ENCODE peak calls at places on chromosomes 16 and 17, in nine cellular contexts. One of them, this sample, is unnamed.

GRCh38 chr17:9146064-9146463 is 124.8 kb downstream of the NTN1 start:
- DNase-seq in amygdala: no peak
- DNase-seq in caudate nucleus: no peak
- DNase-seq in activated CD8-positive, alpha-beta memory T cell treated with anti-CD3 and anti-CD28 coated beads, Interleukin-2, amount 50 U/mL, for 4 hours: no peak
- DNase-seq in skeletal muscle cell: no peak
- DNase-seq in stimulated activated CD8-positive, alpha-beta memory T cell treated with anti-CD3 and anti-CD28 coated beads, Interleukin-7, amount 100 ng/mL, for 1 hour: no peak
- DNase-seq in GM19239: no peak
- DNase-seq in HFFc6: no peak
- DNase-seq in dermis microvascular lymphatic vessel endothelial cell: no peak
- DNase-seq in this sample: no peak

GRCh38 chr17:63086483-63087185 is 120.6 kb downstream of the TANC2 start:
- DNase-seq in stimulated activated CD8-positive, alpha-beta memory T cell treated with anti-CD3 and anti-CD28 coated beads, Interleukin-7, amount 100 ng/mL, for 1 hour: no peak
- DNase-seq in HFFc6: no peak
- DNase-seq in dermis microvascular lymphatic vessel endothelial cell: no peak
- DNase-seq in caudate nucleus: no peak
- DNase-seq in skeletal muscle cell: no peak
- DNase-seq in activated CD8-positive, alpha-beta memory T cell treated with anti-CD3 and anti-CD28 coated beads, Interleukin-2, amount 50 U/mL, for 4 hours: no peak
- DNase-seq in amygdala: no peak
- DNase-seq in GM19239: no peak
- DNase-seq in this sample: no peak

GRCh38 chr16:25235991-25236390 is 19.2 kb downstream of the AQP8 start:
- DNase-seq in activated CD8-positive, alpha-beta memory T cell treated with anti-CD3 and anti-CD28 coated beads, Interleukin-2, amount 50 U/mL, for 4 hours: no peak
- DNase-seq in skeletal muscle cell: peak; percentile 8
- DNase-seq in HFFc6: peak; percentile 10
- DNase-seq in stimulated activated CD8-positive, alpha-beta memory T cell treated with anti-CD3 and anti-CD28 coated beads, Interleukin-7, amount 100 ng/mL, for 1 hour: no peak
- DNase-seq in amygdala: no peak
- DNase-seq in dermis microvascular lymphatic vessel endothelial cell: no peak
- DNase-seq in GM19239: no peak
- DNase-seq in caudate nucleus: no peak
- DNase-seq in this sample: no peak

GRCh38 chr16:80862153-80862552 is 57.8 kb upstream of the CDYL2 start:
- DNase-seq in dermis microvascular lymphatic vessel endothelial cell: no peak
- DNase-seq in activated CD8-positive, alpha-beta memory T cell treated with anti-CD3 and anti-CD28 coated beads, Interleukin-2, amount 50 U/mL, for 4 hours: no peak
- DNase-seq in skeletal muscle cell: no peak
- DNase-seq in amygdala: no peak
- DNase-seq in GM19239: no peak
- DNase-seq in HFFc6: no peak
- DNase-seq in caudate nucleus: no peak
- DNase-seq in stimulated activated CD8-positive, alpha-beta memory T cell treated with anti-CD3 and anti-CD28 coated beads, Interleukin-7, amount 100 ng/mL, for 1 hour: no peak
- DNase-seq in this sample: no peak

GRCh38 chr16:56353054-56353921 is 72.1 kb downstream of the AMFR start:
- DNase-seq in dermis microvascular lymphatic vessel endothelial cell: no peak
- DNase-seq in caudate nucleus: no peak
- DNase-seq in activated CD8-positive, alpha-beta memory T cell treated with anti-CD3 and anti-CD28 coated beads, Interleukin-2, amount 50 U/mL, for 4 hours: peak; percentile 10
- DNase-seq in skeletal muscle cell: no peak
- DNase-seq in GM19239: no peak
- DNase-seq in HFFc6: no peak
- DNase-seq in amygdala: no peak
- DNase-seq in stimulated activated CD8-positive, alpha-beta memory T cell treated with anti-CD3 and anti-CD28 coated beads, Interleukin-7, amount 100 ng/mL, for 1 hour: no peak
- DNase-seq in this sample: no peak

GRCh38 chr17:39018267-39019134 is 51.3 kb upstream of the FBXO47 start:
- DNase-seq in caudate nucleus: no peak
- DNase-seq in HFFc6: no peak
- DNase-seq in stimulated activated CD8-positive, alpha-beta memory T cell treated with anti-CD3 and anti-CD28 coated beads, Interleukin-7, amount 100 ng/mL, for 1 hour: no peak
- DNase-seq in dermis microvascular lymphatic vessel endothelial cell: peak; percentile 14
- DNase-seq in GM19239: no peak
- DNase-seq in skeletal muscle cell: no peak
- DNase-seq in amygdala: no peak
- DNase-seq in activated CD8-positive, alpha-beta memory T cell treated with anti-CD3 and anti-CD28 coated beads, Interleukin-2, amount 50 U/mL, for 4 hours: no peak
- DNase-seq in this sample: peak; percentile 30

GRCh38 chr17:48012151-48012520 is 25.5 kb downstream of the COPZ2 start:
- DNase-seq in caudate nucleus: no peak
- DNase-seq in activated CD8-positive, alpha-beta memory T cell treated with anti-CD3 and anti-CD28 coated beads, Interleukin-2, amount 50 U/mL, for 4 hours: peak; percentile 63
- DNase-seq in amygdala: peak; percentile 20
- DNase-seq in skeletal muscle cell: no peak
- DNase-seq in GM19239: peak; percentile 61
- DNase-seq in dermis microvascular lymphatic vessel endothelial cell: peak; percentile 31
- DNase-seq in stimulated activated CD8-positive, alpha-beta memory T cell treated with anti-CD3 and anti-CD28 coated beads, Interleukin-7, amount 100 ng/mL, for 1 hour: peak; percentile 38
- DNase-seq in HFFc6: no peak
- DNase-seq in this sample: peak; percentile 14

GRCh38 chr16:27382187-27382855 is 19.7 kb upstream of the IL21R start:
- DNase-seq in activated CD8-positive, alpha-beta memory T cell treated with anti-CD3 and anti-CD28 coated beads, Interleukin-2, amount 50 U/mL, for 4 hours: no peak
- DNase-seq in caudate nucleus: no peak
- DNase-seq in amygdala: no peak
- DNase-seq in GM19239: no peak
- DNase-seq in dermis microvascular lymphatic vessel endothelial cell: no peak
- DNase-seq in skeletal muscle cell: no peak
- DNase-seq in stimulated activated CD8-positive, alpha-beta memory T cell treated with anti-CD3 and anti-CD28 coated beads, Interleukin-7, amount 100 ng/mL, for 1 hour: no peak
- DNase-seq in HFFc6: no peak
- DNase-seq in this sample: no peak

GRCh38 chr16:50251375-50252081 is 14.8 kb upstream of the ADCY7 start:
- DNase-seq in caudate nucleus: no peak
- DNase-seq in activated CD8-positive, alpha-beta memory T cell treated with anti-CD3 and anti-CD28 coated beads, Interleukin-2, amount 50 U/mL, for 4 hours: no peak
- DNase-seq in amygdala: no peak
- DNase-seq in HFFc6: peak; percentile 92
- DNase-seq in GM19239: no peak
- DNase-seq in stimulated activated CD8-positive, alpha-beta memory T cell treated with anti-CD3 and anti-CD28 coated beads, Interleukin-7, amount 100 ng/mL, for 1 hour: no peak
- DNase-seq in skeletal muscle cell: peak; percentile 75
- DNase-seq in dermis microvascular lymphatic vessel endothelial cell: no peak
- DNase-seq in this sample: no peak

GRCh38 chr17:39939588-39940419 is 12.3 kb downstream of the LRRC3C start:
- DNase-seq in dermis microvascular lymphatic vessel endothelial cell: peak; percentile 33
- DNase-seq in GM19239: no peak
- DNase-seq in stimulated activated CD8-positive, alpha-beta memory T cell treated with anti-CD3 and anti-CD28 coated beads, Interleukin-7, amount 100 ng/mL, for 1 hour: no peak
- DNase-seq in activated CD8-positive, alpha-beta memory T cell treated with anti-CD3 and anti-CD28 coated beads, Interleukin-2, amount 50 U/mL, for 4 hours: no peak
- DNase-seq in HFFc6: peak; percentile 92
- DNase-seq in amygdala: no peak
- DNase-seq in skeletal muscle cell: peak; percentile 88
- DNase-seq in caudate nucleus: no peak
- DNase-seq in this sample: peak; percentile 31

GRCh38 chr16:79411805-79412204 is 188.7 kb downstream of the MAF start:
- DNase-seq in HFFc6: no peak
- DNase-seq in activated CD8-positive, alpha-beta memory T cell treated with anti-CD3 and anti-CD28 coated beads, Interleukin-2, amount 50 U/mL, for 4 hours: no peak
- DNase-seq in caudate nucleus: no peak
- DNase-seq in amygdala: no peak
- DNase-seq in dermis microvascular lymphatic vessel endothelial cell: no peak
- DNase-seq in skeletal muscle cell: no peak
- DNase-seq in GM19239: no peak
- DNase-seq in stimulated activated CD8-positive, alpha-beta memory T cell treated with anti-CD3 and anti-CD28 coated beads, Interleukin-7, amount 100 ng/mL, for 1 hour: no peak
- DNase-seq in this sample: no peak

This sample was measured in endothelial cell of umbilical vein.